ENCODE peak calls at places on chromosomes 12 and 14, in six cellular contexts. One of them, this sample, is unnamed.

GRCh38 chr12:112992541-112993398 is 14.5 kb downstream of the OAS2 start:
- DNase-seq in GM12878: no peak
- DNase-seq in K562: peak
- DNase-seq in HepG2: peak
- DNase-seq in H1: peak
- DNase-seq in GM12892: peak
- DNase-seq in this sample: no peak

GRCh38 chr12:29278673-29279420 is 102.1 kb downstream of the ERGIC2 start:
- DNase-seq in HepG2: no peak
- DNase-seq in K562: no peak
- DNase-seq in GM12878: no peak
- DNase-seq in GM12892: no peak
- DNase-seq in H1: no peak
- DNase-seq in this sample: no peak

GRCh38 chr12:108635201-108635996 is 1.7 kb upstream of the SELPLG start:
- DNase-seq in GM12878: peak
- DNase-seq in HepG2: no peak
- DNase-seq in H1: no peak
- DNase-seq in K562: peak
- DNase-seq in GM12892: peak
- DNase-seq in this sample: peak

GRCh38 chr12:120346681-120347080 is 19.1 kb upstream of the PLA2G1B start:
- DNase-seq in GM12878: no peak
- DNase-seq in HepG2: no peak
- DNase-seq in GM12892: no peak
- DNase-seq in H1: no peak
- DNase-seq in K562: no peak
- DNase-seq in this sample: no peak

GRCh38 chr14:25111061-25111601 is 61.2 kb upstream of the STXBP6 start:
- DNase-seq in GM12892: no peak
- DNase-seq in H1: no peak
- DNase-seq in K562: no peak
- DNase-seq in GM12878: no peak
- DNase-seq in HepG2: peak
- DNase-seq in this sample: no peak

GRCh38 chr12:54431911-54432814 is 13.1 kb upstream of the ITGA5 start:
- DNase-seq in H1: no peak
- DNase-seq in GM12878: no peak
- DNase-seq in GM12892: no peak
- DNase-seq in HepG2: no peak
- DNase-seq in K562: peak
- DNase-seq in this sample: no peak

GRCh38 chr12:12987421-12987820 is 12.6 kb downstream of the HEBP1 start:
- DNase-seq in GM12892: no peak
- DNase-seq in K562: no peak
- DNase-seq in HepG2: no peak
- DNase-seq in H1: no peak
- DNase-seq in GM12878: no peak
- DNase-seq in this sample: no peak

GRCh38 chr12:118237908-118238307 is 102.0 kb downstream of the PEBP1 start:
- DNase-seq in K562: no peak
- DNase-seq in H1: no peak
- DNase-seq in GM12892: no peak
- DNase-seq in GM12878: no peak
- DNase-seq in HepG2: no peak
- DNase-seq in this sample: no peak

GRCh38 chr12:68746572-68747180 is 700 bp downstream of the SLC35E3 start:
- DNase-seq in K562: peak
- DNase-seq in HepG2: peak
- DNase-seq in H1: no peak
- DNase-seq in GM12878: peak
- DNase-seq in GM12892: peak
- DNase-seq in this sample: peak

GRCh38 chr12:40727774-40728483 is 35.7 kb downstream of the CNTN1 start:
- DNase-seq in GM12892: no peak
- DNase-seq in K562: no peak
- DNase-seq in HepG2: no peak
- DNase-seq in GM12878: no peak
- DNase-seq in H1: no peak
- DNase-seq in this sample: no peak

GRCh38 chr14:104221636-104222375 is 83.4 kb downstream of the KIF26A start:
- DNase-seq in GM12878: no peak
- DNase-seq in K562: no peak
- DNase-seq in H1: no peak
- DNase-seq in HepG2: no peak
- DNase-seq in GM12892: no peak
- DNase-seq in this sample: no peak

GRCh38 chr12:31682136-31682962 is 22.9 kb downstream of the ETFBKMT start:
- DNase-seq in H1: peak
- DNase-seq in GM12878: peak
- DNase-seq in GM12892: peak
- DNase-seq in HepG2: peak
- DNase-seq in K562: peak
- DNase-seq in this sample: peak

GRCh38 chr14:43651185-43651787 is 855.8 kb downstream of the FSCB start:
- DNase-seq in H1: no peak
- DNase-seq in GM12878: no peak
- DNase-seq in HepG2: peak
- DNase-seq in GM12892: no peak
- DNase-seq in K562: no peak
- DNase-seq in this sample: no peak

GRCh38 chr14:74754157-74754556 is 9.0 kb upstream of the YLPM1 start:
- DNase-seq in HepG2: no peak
- DNase-seq in GM12878: no peak
- DNase-seq in K562: no peak
- DNase-seq in GM12892: no peak
- DNase-seq in H1: no peak
- DNase-seq in this sample: no peak

GRCh38 chr12:48203192-48203591 is at the start of gene OR10AD1:
- DNase-seq in HepG2: no peak
- DNase-seq in K562: no peak
- DNase-seq in GM12878: no peak
- DNase-seq in GM12892: no peak
- DNase-seq in H1: no peak
- DNase-seq in this sample: no peak

GRCh38 chr14:72513994-72514659 is 379.8 kb downstream of the DPF3 start:
- DNase-seq in GM12878: no peak
- DNase-seq in H1: peak
- DNase-seq in GM12892: no peak
- DNase-seq in HepG2: peak
- DNase-seq in K562: peak
- DNase-seq in this sample: no peak

GRCh38 chr14:72512925-72513324 is 381.0 kb downstream of the DPF3 start:
- DNase-seq in K562: no peak
- DNase-seq in H1: no peak
- DNase-seq in GM12892: no peak
- DNase-seq in GM12878: no peak
- DNase-seq in HepG2: no peak
- DNase-seq in this sample: no peak

GRCh38 chr14:72515779-72516770 is 377.8 kb downstream of the DPF3 start:
- DNase-seq in K562: no peak
- DNase-seq in GM12878: no peak
- DNase-seq in H1: no peak
- DNase-seq in HepG2: no peak
- DNase-seq in GM12892: no peak
- DNase-seq in this sample: no peak

GRCh38 chr14:72513346-72513745 is 380.6 kb downstream of the DPF3 start:
- DNase-seq in GM12878: no peak
- DNase-seq in HepG2: no peak
- DNase-seq in K562: no peak
- DNase-seq in GM12892: no peak
- DNase-seq in H1: no peak
- DNase-seq in this sample: no peak

DNA sequence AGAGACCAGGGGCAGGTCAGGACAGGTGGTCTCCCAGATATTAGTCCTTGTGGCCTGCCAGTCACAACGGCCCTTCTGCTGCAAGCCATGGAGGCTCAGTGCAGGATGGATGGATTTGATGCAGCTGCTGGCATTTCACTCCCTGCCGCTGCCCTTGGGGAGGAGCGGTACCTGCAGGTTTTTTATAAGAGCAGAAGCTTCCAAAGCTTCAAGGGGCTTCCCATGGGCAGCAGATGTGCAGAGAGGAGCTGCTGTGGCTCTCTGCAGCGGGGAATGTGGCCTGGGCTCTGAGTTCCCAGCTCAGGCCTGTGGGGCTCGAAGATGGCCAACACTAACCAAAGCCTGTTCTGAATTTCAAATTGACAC is 379.3 kb downstream of the DPF3 start:
- DNase-seq in HepG2: no peak
- DNase-seq in GM12892: no peak
- DNase-seq in H1: no peak
- DNase-seq in K562: no peak
- DNase-seq in GM12878: no peak
- DNase-seq in this sample: no peak
- TF ChIP-seq POLR2A in HepG2: no peak
- TF ChIP-seq POLR2A in GM12892: no peak
- TF ChIP-seq POLR2A in H1: no peak
- TF ChIP-seq POLR2A in K562: no peak
- TF ChIP-seq POLR2A in GM12878: no peak
- TF ChIP-seq POLR2A in this sample: no peak

DNA sequence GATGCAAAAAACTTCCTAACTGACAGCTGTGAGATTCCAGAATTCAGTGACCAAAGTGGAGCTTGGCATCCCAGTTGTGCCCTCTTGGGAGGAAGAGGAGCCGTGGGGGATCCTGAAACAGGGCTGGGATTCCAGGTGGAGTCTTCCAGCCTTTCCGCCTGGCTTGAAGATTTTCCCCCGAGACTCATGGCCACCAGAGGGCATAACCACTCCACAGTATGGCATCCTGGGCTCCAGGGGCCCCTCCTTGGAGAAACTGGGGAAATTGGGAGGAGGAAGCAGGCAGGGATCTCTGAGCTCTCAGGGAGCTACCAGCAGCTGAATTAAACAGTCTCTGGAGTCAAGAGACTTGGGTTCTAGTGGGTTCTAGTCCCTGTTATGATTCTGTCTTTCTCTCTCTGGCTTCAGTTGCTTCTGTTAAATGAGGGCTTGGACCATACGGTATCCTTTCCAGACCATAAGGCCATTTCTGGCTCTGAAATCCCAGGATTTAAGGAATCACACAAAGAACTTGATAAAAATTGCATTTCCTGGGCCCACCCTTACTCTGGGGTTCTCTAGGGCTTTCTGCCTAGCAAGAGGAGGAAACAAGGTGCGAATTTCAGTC is 2.6 kb upstream of the TAMALIN start:
- DNase-seq in GM12892: no peak
- DNase-seq in GM12878: no peak
- DNase-seq in H1: peak
- DNase-seq in K562: peak
- DNase-seq in HepG2: peak
- DNase-seq in this sample: no peak
- TF ChIP-seq TAF1 in GM12892: no peak
- TF ChIP-seq TAF1 in GM12878: no peak
- TF ChIP-seq TAF1 in H1: no peak
- TF ChIP-seq TAF1 in K562: no peak
- TF ChIP-seq TAF1 in HepG2: no peak
- TF ChIP-seq TAF1 in this sample: no peak

GRCh38 chr12:75390156-75390898 is 562 bp upstream of the GLIPR1L2 start:
- DNase-seq in K562: no peak
- DNase-seq in GM12878: no peak
- DNase-seq in HepG2: no peak
- DNase-seq in GM12892: no peak
- DNase-seq in H1: no peak
- DNase-seq in this sample: no peak

GRCh38 chr12:75389061-75389460 is 1.8 kb upstream of the GLIPR1L2 start:
- DNase-seq in K562: no peak
- DNase-seq in HepG2: no peak
- DNase-seq in GM12878: no peak
- DNase-seq in GM12892: no peak
- DNase-seq in H1: no peak
- DNase-seq in this sample: no peak

GRCh38 chr12:75390899-75391538 is at the start of gene GLIPR1L2:
- DNase-seq in K562: peak
- DNase-seq in GM12878: peak
- DNase-seq in H1: peak
- DNase-seq in GM12892: peak
- DNase-seq in HepG2: peak
- DNase-seq in this sample: peak

GRCh38 chr12:75389706-75390105 is 1.2 kb upstream of the GLIPR1L2 start:
- DNase-seq in GM12878: no peak
- DNase-seq in HepG2: no peak
- DNase-seq in H1: no peak
- DNase-seq in GM12892: no peak
- DNase-seq in K562: no peak
- DNase-seq in this sample: no peak
- TF ChIP-seq POLR2AphosphoS5 in GM12878: no peak
- TF ChIP-seq POLR2AphosphoS5 in HepG2: no peak
- TF ChIP-seq POLR2AphosphoS5 in H1: no peak
- TF ChIP-seq POLR2AphosphoS5 in GM12892: no peak
- TF ChIP-seq POLR2AphosphoS5 in K562: no peak
- TF ChIP-seq POLR2AphosphoS5 in this sample: no peak

DNA sequence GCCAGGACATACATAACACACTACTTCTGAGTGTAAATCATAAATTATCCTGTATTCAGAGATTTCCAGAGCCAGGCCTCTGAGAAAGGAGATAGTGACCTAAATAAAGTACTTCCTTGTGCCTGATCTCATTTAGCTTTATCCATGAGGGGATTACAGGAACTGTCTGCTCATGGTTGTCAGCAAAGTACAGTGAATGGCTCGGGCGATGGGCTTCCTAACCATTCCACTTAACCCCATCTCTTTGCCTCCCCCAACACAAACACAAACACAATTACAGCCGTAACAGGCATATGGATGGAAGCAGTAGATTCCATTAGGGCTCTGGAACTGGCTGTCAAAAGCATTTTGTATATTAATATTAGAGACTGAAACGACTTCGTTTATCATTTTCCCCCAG is 206.7 kb upstream of the CPNE8 start:
- DNase-seq in H1: no peak
- DNase-seq in GM12892: no peak
- DNase-seq in GM12878: no peak
- DNase-seq in HepG2: no peak
- DNase-seq in K562: no peak
- DNase-seq in this sample: no peak
- TF ChIP-seq POLR2A in H1: no peak
- TF ChIP-seq POLR2A in GM12892: no peak
- TF ChIP-seq POLR2A in GM12878: no peak
- TF ChIP-seq POLR2A in HepG2: no peak
- TF ChIP-seq POLR2A in K562: no peak
- TF ChIP-seq POLR2A in this sample: no peak

GRCh38 chr12:131852551-131853299 is 24.5 kb downstream of the MMP17 start:
- DNase-seq in H1: no peak
- DNase-seq in GM12878: no peak
- DNase-seq in K562: no peak
- DNase-seq in GM12892: no peak
- DNase-seq in HepG2: no peak
- DNase-seq in this sample: no peak

GRCh38 chr12:131851741-131852550 is 23.8 kb downstream of the MMP17 start:
- DNase-seq in GM12892: no peak
- DNase-seq in K562: no peak
- DNase-seq in HepG2: no peak
- DNase-seq in H1: no peak
- DNase-seq in GM12878: no peak
- DNase-seq in this sample: no peak

GRCh38 chr12:131849700-131850553 is 21.7 kb downstream of the MMP17 start:
- DNase-seq in K562: no peak
- DNase-seq in H1: no peak
- DNase-seq in HepG2: no peak
- DNase-seq in GM12878: no peak
- DNase-seq in GM12892: no peak
- DNase-seq in this sample: no peak

GRCh38 chr12:131848753-131849152 is 20.6 kb downstream of the MMP17 start:
- DNase-seq in GM12892: no peak
- DNase-seq in GM12878: no peak
- DNase-seq in HepG2: no peak
- DNase-seq in H1: no peak
- DNase-seq in K562: no peak
- DNase-seq in this sample: no peak

GRCh38 chr12:131850856-131851559 is 22.8 kb downstream of the MMP17 start:
- DNase-seq in HepG2: no peak
- DNase-seq in GM12892: no peak
- DNase-seq in GM12878: no peak
- DNase-seq in H1: no peak
- DNase-seq in K562: no peak
- DNase-seq in this sample: no peak
- TF ChIP-seq TAF1 in HepG2: no peak
- TF ChIP-seq TAF1 in GM12892: no peak
- TF ChIP-seq TAF1 in GM12878: no peak
- TF ChIP-seq TAF1 in H1: no peak
- TF ChIP-seq TAF1 in K562: no peak
- TF ChIP-seq TAF1 in this sample: no peak